ENCODE peak calls at places on chromosome 2, in eight cellular contexts. V is GM23338, U is K562, S is upper lobe of right lung, R is thoracic aorta, K is PC-9, A is psoas muscle, B is hepatocyte. D is an unnamed sample.

GRCh38 chr2:23658466-23658942 is 268.4 kb downstream of the ATAD2B start:
- DNase-seq in S (no peak), B (peak; percentile 81), A (peak; percentile 37), K (no peak), R (no peak), U (no peak), V (no peak), D (no peak)

GRCh38 chr2:17867133-17867532 is 11.3 kb upstream of the KCNS3 start:
- DNase-seq in S (no peak), R (no peak), A (no peak), K (no peak), B (no peak), V (no peak), U (no peak), D (no peak)

GRCh38 chr2:21981127-21981526 is 857.4 kb downstream of the TDRD15 start:
- DNase-seq in R (no peak), A (no peak), V (no peak), B (no peak), S (no peak), K (no peak), U (no peak), D (no peak)

GRCh38 chr2:8630676-8631464 is 51.0 kb upstream of the ID2 start:
- DNase-seq in R (no peak), V (no peak), B (no peak), U (no peak), K (no peak), A (no peak), S (no peak), D (no peak)

GRCh38 chr2:84830758-84831500 is 50.0 kb downstream of the TRABD2A start:
- DNase-seq in S (no peak), A (no peak), V (peak; percentile 12), B (no peak), U (no peak), R (no peak), K (no peak), D (no peak)

GRCh38 chr2:198545411-198545810 is 741.0 kb downstream of the PLCL1 start:
- DNase-seq in K (no peak), U (no peak), B (no peak), A (no peak), R (no peak), S (no peak), V (peak; percentile 30), D (peak; percentile 34)

GRCh38 chr2:151946856-151947523 is 118.8 kb upstream of the ARL5A start:
- DNase-seq in S (no peak), A (peak; percentile 13), K (no peak), B (peak; percentile 64), U (peak; percentile 70), V (peak; percentile 95), R (no peak), D (no peak)

GRCh38 chr2:177728920-177729319 is 336.3 kb downstream of the AGPS start:
- DNase-seq in B (no peak), R (no peak), A (no peak), U (no peak), K (no peak), S (no peak), V (no peak), D (no peak)

GRCh38 chr2:105239924-105240323 is 1.6 kb upstream of the GPR45 start:
- DNase-seq in V (no peak), S (no peak), A (no peak), R (no peak), B (no peak), U (no peak), K (no peak), D (peak; percentile 10)

GRCh38 chr2:191611614-191612013 is 66.3 kb upstream of the NABP1 start:
- DNase-seq in R (no peak), A (no peak), S (no peak), B (no peak), K (no peak), U (no peak), V (no peak), D (no peak)

GRCh38 chr2:151637284-151637781 is 96.9 kb downstream of the NEB start:
- DNase-seq in S (no peak), B (no peak), R (no peak), K (no peak), A (no peak), V (no peak), U (no peak), D (no peak)

GRCh38 chr2:53609561-53609960 is 158.0 kb upstream of the CHAC2 start:
- DNase-seq in B (no peak), S (no peak), K (no peak), V (no peak), U (no peak), R (no peak), A (no peak), D (no peak)

GRCh38 chr2:215503381-215503780 is 67.5 kb upstream of the FN1 start:
- DNase-seq in V (no peak), K (no peak), R (no peak), B (no peak), U (no peak), S (no peak), A (no peak), D (no peak)

GRCh38 chr2:171348056-171348455 is 85.7 kb downstream of the METTL8 start:
- DNase-seq in A (no peak), K (no peak), U (no peak), B (no peak), V (no peak), S (no peak), R (no peak), D (no peak)

GRCh38 chr2:220279372-220279771 is 651.9 kb downstream of the SLC4A3 start:
- DNase-seq in K (peak; percentile 29), R (no peak), A (no peak), U (no peak), V (no peak), B (no peak), S (no peak), D (peak; percentile 90)

GRCh38 chr2:85851253-85851955 is 37.4 kb downstream of the ST3GAL5 start:
- DNase-seq in B (no peak), V (no peak), R (no peak), U (no peak), K (no peak), A (peak; percentile 54), S (no peak), D (no peak)

GRCh38 chr2:195319112-195319460 is 337.9 kb upstream of the SLC39A10 start:
- DNase-seq in K (no peak), R (no peak), A (no peak), V (peak; percentile 26), S (no peak), B (peak; percentile 26), U (no peak), D (peak; percentile 58)

DNA sequence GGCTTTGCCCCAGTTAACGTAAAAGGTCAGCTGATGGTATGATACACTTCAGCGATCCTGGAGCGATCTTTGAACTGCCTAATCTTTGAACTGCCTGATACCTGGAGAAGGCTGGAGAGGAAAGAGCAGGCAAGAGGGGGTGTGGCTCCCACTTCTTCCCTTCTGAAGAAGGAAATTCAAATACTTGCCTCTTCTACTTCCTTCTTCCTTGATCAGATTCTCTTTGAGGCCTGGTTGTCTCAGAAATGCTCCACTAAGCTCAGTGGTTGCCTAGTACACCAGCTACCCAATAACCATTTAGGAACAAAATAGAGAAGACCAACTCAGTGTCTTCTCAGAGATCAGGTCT is 638 bp downstream of the GALM start:
- DNase-seq in U (peak; percentile 34), A (no peak), B (peak; percentile 74), V (peak; percentile 10), K (peak; percentile 26), S (no peak), R (no peak), D (no peak)
- H3K27ac ChIP-seq in U (peak overlapping the region; percentile 74), A (peak overlapping the region; percentile 71), B (peak overlapping the region; percentile 82), V (no peak overlapping the region), K (peak overlapping the region; percentile 51), S (peak overlapping the region; percentile 76), R (peak overlapping the region; percentile 75), D (no peak overlapping the region)

GRCh38 chr2:83596592-83597339 is 862.3 kb downstream of the SUCLG1 start:
- DNase-seq in U (no peak), S (no peak), K (no peak), A (no peak), R (no peak), V (no peak), B (no peak), D (no peak)

GRCh38 chr2:83602753-83603152 is 856.3 kb downstream of the SUCLG1 start:
- DNase-seq in K (no peak), B (no peak), S (no peak), U (no peak), A (no peak), R (no peak), V (peak; percentile 35), D (no peak)
- TF ChIP-seq CTCF in K (peak; percentile 20), B (no peak), S (no peak), U (no peak), A (no peak), R (no peak), V (peak; percentile 43), D (no peak)

GRCh38 chr2:189658808-189659207 is 2.5 kb upstream of the ASNSD1 start:
- DNase-seq in S (no peak), B (no peak), K (no peak), R (no peak), U (no peak), V (no peak), A (no peak), D (no peak)

GRCh38 chr2:189659734-189660133 is 1.5 kb upstream of the ASNSD1 start:
- DNase-seq in K (no peak), A (no peak), S (no peak), B (no peak), R (no peak), V (no peak), U (no peak), D (no peak)

GRCh38 chr2:189661957-189662321 is 680 bp downstream of the ASNSD1 start:
- DNase-seq in U (no peak), R (no peak), B (no peak), A (no peak), K (no peak), V (peak; percentile 13), S (no peak), D (no peak)

GRCh38 chr2:189661148-189661956 is at the start of gene ASNSD1:
- DNase-seq in R (peak; percentile 98), A (peak; percentile 99), K (peak; percentile 94), V (peak; percentile 99), B (peak; percentile 100), U (peak; percentile 97), S (peak; percentile 100), D (peak; percentile 100)

GRCh38 chr2:189660803-189661147 is 484 bp upstream of the ASNSD1 start:
- DNase-seq in B (no peak), K (no peak), S (no peak), V (no peak), U (no peak), A (no peak), R (no peak), D (no peak)
- H3K27ac ChIP-seq in B (no peak overlapping the region), K (no peak overlapping the region), S (no peak overlapping the region), V (no peak overlapping the region), U (no peak overlapping the region), A (peak overlapping the region; percentile 44), R (no peak overlapping the region), D (no peak overlapping the region)

DNA sequence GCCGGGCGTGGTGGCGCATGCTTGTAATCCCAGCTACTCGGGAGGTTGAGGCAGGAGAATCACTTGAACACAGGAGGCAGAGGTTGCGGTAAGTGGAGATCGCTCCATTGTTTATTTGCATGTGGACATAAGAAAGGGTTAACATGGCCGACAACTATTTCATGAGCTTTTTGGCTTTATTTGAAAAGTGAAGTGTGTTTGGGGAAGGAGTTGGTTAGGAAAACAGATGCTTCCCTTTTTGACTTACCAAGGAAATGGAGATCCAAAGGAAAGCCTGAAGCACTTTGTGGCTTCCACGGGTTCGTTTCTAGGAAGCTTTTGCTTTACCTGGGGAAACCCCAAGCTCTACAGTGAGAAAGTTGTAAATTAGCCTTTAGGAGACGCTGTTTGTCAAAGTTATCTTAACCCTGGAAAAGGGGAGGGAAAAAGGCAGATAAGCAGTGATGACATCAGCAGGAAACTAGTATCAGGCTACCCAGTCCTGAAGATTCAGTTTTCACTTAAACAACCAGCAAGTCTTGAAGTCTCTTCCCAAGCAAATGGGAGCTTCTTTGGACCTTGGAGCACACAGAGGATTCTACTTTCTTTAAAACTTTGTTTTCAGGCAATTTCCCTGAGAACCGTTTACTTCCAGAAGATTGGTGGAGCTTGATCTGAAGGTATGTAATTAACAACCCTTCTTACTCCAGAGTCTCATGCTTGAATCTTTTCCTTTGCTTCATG is at the start of gene CASP10:
- DNase-seq in A (no peak), B (peak; percentile 80), K (peak; percentile 44), V (peak; percentile 87), U (peak; percentile 83), R (no peak), S (no peak), D (peak; percentile 78)
- TF ChIP-seq CTCF in A (no peak), B (peak; percentile 49), K (peak; percentile 64), V (peak; percentile 58), U (peak; percentile 81), R (no peak), S (peak; percentile 60), D (no peak)

D was measured in RWPE1.